ENCODE peak calls at places on chromosomes 11 and 22, in eight cellular contexts. L is stimulated activated CD4-positive, alpha-beta T cell treated with anti-CD3 and anti-CD28 coated beads, Interleukin-4, amount 100 ng/mL, for 4 hours; T is GM23338; P is dermis microvascular lymphatic vessel endothelial cell; A is NCI-H524 treated with DMSO at 0.1 percent for 48 hours; Z is NCI-H82; U is HT1080; H is effector memory CD4-positive, alpha-beta T cell. I is an unnamed sample.

GRCh38 chr11:65899356-65900124 is 648 bp downstream of the FOSL1 start:
- DNase-seq in L (peak), P (peak), U (peak), Z (no peak), A (no peak), H (peak), T (peak), I (peak)

GRCh38 chr11:129117595-129118350 is 74.4 kb downstream of the ARHGAP32 start:
- DNase-seq in T (peak), U (peak), P (peak), A (no peak), L (peak), Z (peak), H (peak), I (peak)

GRCh38 chr22:21984793-21985192 is 2.2 kb upstream of the TOP3B start:
- DNase-seq in P (peak), T (peak), U (peak), A (no peak), L (no peak), Z (peak), H (no peak), I (no peak)

GRCh38 chr11:91244921-91245320 is 979.7 kb upstream of the FAT3 start:
- DNase-seq in U (no peak), T (no peak), Z (no peak), P (no peak), H (no peak), L (no peak), A (no peak), I (no peak)

GRCh38 chr22:48722661-48723060 is 1105.0 kb downstream of the BRD1 start:
- DNase-seq in P (no peak), U (no peak), H (no peak), L (no peak), A (no peak), Z (no peak), T (no peak), I (no peak)

GRCh38 chr11:111441443-111441842 is 62.4 kb upstream of the POU2AF1 start:
- DNase-seq in H (no peak), P (peak), A (no peak), T (no peak), Z (no peak), U (peak), L (peak), I (no peak)

GRCh38 chr11:31870609-31871309 is 59.6 kb upstream of the PAX6 start:
- DNase-seq in L (no peak), U (peak), T (peak), P (peak), Z (peak), A (no peak), H (no peak), I (peak)

GRCh38 chr11:126140932-126141291 is 70.5 kb downstream of the RPUSD4 start:
- DNase-seq in L (no peak), A (no peak), H (no peak), P (peak), Z (no peak), T (no peak), U (no peak), I (no peak)

GRCh38 chr11:36455658-36456111 is 54.4 kb downstream of the TRAF6 start:
- DNase-seq in H (no peak), T (peak), L (no peak), P (peak), U (peak), Z (peak), A (no peak), I (no peak)

GRCh38 chr22:49292909-49293308 is 534.8 kb downstream of the BRD1 start:
- DNase-seq in Z (no peak), P (no peak), A (no peak), H (no peak), U (no peak), L (no peak), T (no peak), I (no peak)

GRCh38 chr22:26669060-26669481 is 11.7 kb downstream of the MIAT start:
- DNase-seq in Z (peak), L (no peak), A (peak), T (peak), U (peak), P (peak), H (no peak), I (no peak)

GRCh38 chr11:27158763-27159679 is 118.4 kb downstream of the BBOX1 start:
- DNase-seq in T (peak), Z (peak), A (no peak), U (peak), H (no peak), P (peak), L (no peak), I (no peak)

GRCh38 chr11:107689317-107690202 is 22.3 kb downstream of the SLN start:
- DNase-seq in P (peak), Z (peak), A (peak), U (peak), L (peak), H (peak), T (peak), I (peak)

GRCh38 chr11:130431337-130431773 is 2.9 kb upstream of the ADAMTS8 start:
- DNase-seq in P (peak), A (no peak), U (no peak), Z (peak), L (peak), H (peak), T (peak), I (peak)